ENCODE peak calls at places on chromosome 20, in six cellular contexts. W is spleen, T is adipocyte, B is right lobe of liver, O is iPS DF 6.9, E is uterus. H is an unnamed sample. For H3K4me1, the result is how much of the 10 kb centered on the place peaks cover.

GRCh38 chr20:9218412-9219001 is 149.6 kb downstream of the PLCB4 start:
- DNase-seq in O (no peak), E (peak), B (no peak), T (no peak), W (no peak), H (no peak)

GRCh38 chr20:19991826-19992225 is 25.3 kb upstream of the NAA20 start:
- DNase-seq in E (no peak), W (no peak), T (no peak), O (no peak), B (no peak), H (no peak)

GRCh38 chr20:10724774-10725173 is 51.0 kb upstream of the JAG1 start:
- DNase-seq in E (no peak), T (no peak), B (no peak), O (no peak), W (no peak), H (no peak)

GRCh38 chr20:51456511-51457280 is 85.8 kb downstream of the NFATC2 start:
- DNase-seq in O (no peak), B (peak), T (peak), W (peak), E (peak), H (peak)

GRCh38 chr20:53028337-53029007 is 56.3 kb downstream of the TSHZ2 start:
- DNase-seq in W (no peak), T (no peak), B (no peak), E (no peak), O (no peak), H (no peak)

GRCh38 chr20:58717278-58718091 is 24.9 kb downstream of the NPEPL1 start:
- DNase-seq in B (peak), W (no peak), T (no peak), O (no peak), E (peak), H (no peak)

GRCh38 chr20:52675414-52675813 is 296.7 kb upstream of the TSHZ2 start:
- DNase-seq in O (no peak), B (no peak), T (no peak), E (no peak), W (no peak), H (no peak)

GRCh38 chr20:33521461-33521860 is 31.6 kb downstream of the CBFA2T2 start:
- DNase-seq in E (no peak), W (no peak), T (no peak), B (no peak), O (no peak), H (no peak)

GRCh38 chr20:61556116-61556515 is 304.1 kb downstream of the CDH4 start:
- DNase-seq in O (no peak), E (no peak), B (peak), T (peak), W (no peak), H (no peak)

GRCh38 chr20:1819311-1820136 is 75.7 kb upstream of the SIRPA start:
- DNase-seq in T (no peak), W (no peak), E (no peak), O (no peak), B (no peak), H (no peak)

GRCh38 chr20:46010491-46011405 is 2.0 kb downstream of the MMP9 start:
- DNase-seq in E (no peak), W (peak), B (no peak), T (no peak), O (no peak), H (peak)

GRCh38 chr20:51803157-51803854 is 985 bp upstream of the SALL4 start:
- DNase-seq in T (no peak), O (no peak), W (no peak), B (no peak), E (no peak), H (no peak)

GRCh38 chr20:23700931-23701330 is 12.1 kb upstream of the CST4 start:
- DNase-seq in T (no peak), O (no peak), E (no peak), W (no peak), B (no peak), H (no peak)

GRCh38 chr20:25356294-25356933 is 34.2 kb downstream of the ABHD12 start:
- DNase-seq in O (peak), T (no peak), W (no peak), E (no peak), B (no peak), H (no peak)

GRCh38 chr20:56222201-56222600 is 26.3 kb upstream of the MC3R start:
- DNase-seq in B (no peak), W (no peak), T (no peak), E (no peak), O (no peak), H (no peak)

GRCh38 chr20:16476032-16476431 is 97.2 kb downstream of the KIF16B start:
- DNase-seq in T (peak), W (no peak), E (no peak), B (no peak), O (no peak), H (no peak)

GRCh38 chr20:34579936-34580587 is 21.5 kb downstream of the MAP1LC3A start:
- DNase-seq in W (no peak), B (no peak), E (no peak), T (peak), O (no peak), H (no peak)

GRCh38 chr20:56626367-56627121 is 2.6 kb upstream of the TFAP2C start:
- DNase-seq in E (no peak), W (no peak), B (no peak), T (peak), O (no peak), H (no peak)

GRCh38 chr20:7392551-7392950 is 547.7 kb downstream of the HAO1 start:
- DNase-seq in T (no peak), O (no peak), E (no peak), W (no peak), B (no peak), H (no peak)

GRCh38 chr20:46346770-46347169 is 38.5 kb upstream of the CDH22 start:
- DNase-seq in W (no peak), E (no peak), T (no peak), B (no peak), O (no peak), H (no peak)

GRCh38 chr20:17524551-17524950 is 6.6 kb downstream of the BFSP1 start:
- DNase-seq in W (no peak), T (no peak), O (no peak), E (no peak), B (no peak), H (no peak)

GRCh38 chr20:41178904-41179432 is 41.6 kb downstream of the PLCG1 start:
- DNase-seq in B (no peak), W (peak), E (peak), T (no peak), O (no peak), H (peak)

GRCh38 chr20:53642196-53643030 is 48.8 kb upstream of the ZNF217 start:
- DNase-seq in W (no peak), T (peak), O (no peak), B (peak), E (no peak), H (no peak)

GRCh38 chr20:52291109-52291508 is 99.5 kb upstream of the ZFP64 start:
- DNase-seq in B (no peak), T (no peak), W (no peak), E (no peak), O (no peak), H (no peak)

GRCh38 chr20:13280609-13281324 is 59.7 kb downstream of the ISM1 start:
- DNase-seq in E (no peak), W (no peak), B (no peak), O (no peak), T (no peak), H (no peak)

GRCh38 chr20:56285496-56285895 is 37.0 kb downstream of the MC3R start:
- DNase-seq in O (no peak), T (no peak), W (no peak), E (no peak), B (no peak), H (no peak)

GRCh38 chr20:56202493-56203077 is 45.9 kb upstream of the MC3R start:
- DNase-seq in B (no peak), T (peak), W (no peak), E (no peak), O (no peak), H (no peak)

GRCh38 chr20:39899881-39900280 is 789.2 kb downstream of the MAFB start:
- DNase-seq in W (no peak), B (no peak), O (peak), E (no peak), T (no peak), H (no peak)

GRCh38 chr20:57590485-57591288 is 29.5 kb downstream of the ZBP1 start:
- DNase-seq in O (no peak), B (peak), T (no peak), W (peak), E (no peak), H (peak)

GRCh38 chr20:1370548-1371110 is 22.2 kb downstream of the FKBP1A start:
- DNase-seq in W (no peak), T (no peak), E (no peak), B (no peak), O (no peak), H (no peak)

GRCh38 chr20:9617940-9618339 is 103.5 kb downstream of the LAMP5 start:
- DNase-seq in B (no peak), W (no peak), O (no peak), E (no peak), T (peak), H (no peak)

GRCh38 chr20:34069341-34070078 is 42.5 kb downstream of the EIF2S2 start:
- DNase-seq in T (peak), B (peak), E (peak), O (peak), W (no peak), H (peak)

GRCh38 chr20:24894967-24895366 is 54.1 kb upstream of the CST7 start:
- DNase-seq in B (no peak), E (no peak), O (no peak), W (no peak), T (no peak), H (no peak)

GRCh38 chr20:63505723-63506122 is 6.8 kb upstream of the EEF1A2 start:
- DNase-seq in E (no peak), O (no peak), T (no peak), W (peak), B (peak), H (no peak)

DNA sequence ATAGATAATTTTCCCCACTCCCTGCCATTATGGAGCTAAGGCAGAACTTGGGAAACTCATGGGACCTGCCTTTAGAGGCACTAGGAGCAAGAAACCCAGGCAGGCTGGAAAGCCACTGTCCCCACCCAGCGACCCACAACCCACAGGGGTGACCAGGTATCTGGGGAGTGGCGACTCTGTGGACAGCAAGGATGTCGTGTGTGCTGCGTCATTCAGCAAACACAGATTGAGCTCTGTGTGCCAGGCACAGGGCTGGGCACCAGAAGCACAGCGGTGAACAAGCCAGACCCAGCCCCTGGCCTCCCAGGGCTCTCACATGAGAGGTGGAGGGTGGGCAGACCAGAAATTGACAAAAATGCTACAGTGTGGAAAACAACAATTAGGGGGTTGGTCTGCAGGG is 27.7 kb downstream of the DLGAP4 start:
- DNase-seq in E (no peak), W (peak), B (no peak), O (no peak), T (no peak), H (no peak)
- H3K4me1 ChIP-seq in E (under half), W (under half), B (under half), O (under half), T (under half), H (under half)

GRCh38 chr20:38674178-38675133 is 49.8 kb upstream of the SLC32A1 start:
- DNase-seq in T (peak), W (peak), B (no peak), E (no peak), O (no peak), H (no peak)

GRCh38 chr20:38671701-38672292 is 52.5 kb upstream of the SLC32A1 start:
- DNase-seq in B (no peak), W (no peak), T (no peak), O (no peak), E (no peak), H (no peak)

GRCh38 chr20:38673731-38674177 is 50.5 kb upstream of the SLC32A1 start:
- DNase-seq in E (no peak), W (no peak), B (no peak), O (no peak), T (peak), H (no peak)

GRCh38 chr20:38672504-38672903 is 51.8 kb upstream of the SLC32A1 start:
- DNase-seq in W (no peak), T (no peak), E (no peak), B (no peak), O (no peak), H (no peak)

GRCh38 chr20:38673261-38673660 is 51.0 kb upstream of the SLC32A1 start:
- DNase-seq in W (no peak), O (no peak), E (no peak), T (no peak), B (no peak), H (no peak)
- H3K4me3 ChIP-seq in W (no peak), O (no peak), E (no peak), T (peak), B (no peak), H (no peak)

GRCh38 chr20:3843490-3843889 is 3.1 kb upstream of the MAVS start:
- DNase-seq in B (no peak), W (no peak), E (no peak), O (no peak), T (peak), H (no peak)

GRCh38 chr20:3848565-3848964 is 1.9 kb downstream of the MAVS start:
- DNase-seq in E (no peak), W (no peak), B (no peak), T (no peak), O (no peak), H (no peak)

GRCh38 chr20:3847419-3847940 is 846 bp downstream of the MAVS start:
- DNase-seq in E (no peak), O (no peak), T (no peak), W (no peak), B (no peak), H (no peak)

GRCh38 chr20:3846378-3846739 is 275 bp upstream of the MAVS start:
- DNase-seq in O (no peak), E (peak), W (no peak), B (no peak), T (no peak), H (no peak)

GRCh38 chr20:3846740-3847418 is at the start of gene MAVS:
- DNase-seq in E (peak), T (peak), B (peak), O (peak), W (peak), H (peak)
- H3K4me1 ChIP-seq in E (under half), T (under half), B (under half), O (under half), W (under half), H (under half)

DNA sequence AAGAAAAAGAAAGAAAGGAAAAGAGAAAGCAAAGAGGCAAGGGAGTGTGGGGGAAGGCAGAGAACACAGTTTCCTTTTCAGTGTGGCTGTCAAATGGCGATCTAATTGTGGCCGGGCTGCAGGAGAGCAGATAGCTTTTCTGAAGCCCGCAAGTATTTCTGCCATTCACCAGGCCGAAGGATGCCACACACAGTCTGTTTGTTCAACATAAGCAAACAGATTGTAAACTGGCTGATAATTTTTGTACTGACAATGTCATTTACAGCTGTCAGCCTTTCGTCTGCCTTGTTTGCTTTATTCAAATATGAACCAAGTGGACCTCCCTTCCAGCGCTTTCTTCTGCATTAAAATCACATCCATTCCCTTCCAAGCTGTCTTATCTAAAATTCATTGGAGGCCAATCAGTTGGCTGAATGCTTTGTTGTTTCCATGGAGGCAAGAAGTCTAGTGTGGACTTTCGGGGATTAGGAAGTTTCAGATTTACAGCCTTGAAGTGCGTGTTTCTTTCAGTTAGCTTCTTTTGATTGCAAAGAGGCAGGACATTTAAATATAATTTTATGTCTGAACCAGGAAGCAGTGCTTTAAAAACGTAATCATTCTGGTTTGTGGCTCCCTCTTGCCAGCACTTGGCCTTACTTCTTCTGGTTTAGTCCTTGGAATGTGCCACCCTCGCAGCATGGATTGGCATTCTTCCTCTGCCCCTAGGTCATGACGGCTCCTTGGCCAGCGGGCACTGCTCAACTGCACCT is 180.3 kb downstream of the FOXA2 start:
- DNase-seq in B (no peak), T (no peak), O (no peak), E (no peak), W (no peak), H (peak)
- H3K4me3 ChIP-seq in B (peak), T (peak), O (no peak), E (peak), W (peak), H (peak)

GRCh38 chr20:50378170-50379000 is 131.8 kb upstream of the PTPN1 start:
- DNase-seq in B (peak), T (no peak), W (no peak), E (no peak), O (no peak), H (no peak)
- H3K4me1 ChIP-seq in B (under half), T (under half), W (under half), E (under half), O (under half), H (half or more)

DNA sequence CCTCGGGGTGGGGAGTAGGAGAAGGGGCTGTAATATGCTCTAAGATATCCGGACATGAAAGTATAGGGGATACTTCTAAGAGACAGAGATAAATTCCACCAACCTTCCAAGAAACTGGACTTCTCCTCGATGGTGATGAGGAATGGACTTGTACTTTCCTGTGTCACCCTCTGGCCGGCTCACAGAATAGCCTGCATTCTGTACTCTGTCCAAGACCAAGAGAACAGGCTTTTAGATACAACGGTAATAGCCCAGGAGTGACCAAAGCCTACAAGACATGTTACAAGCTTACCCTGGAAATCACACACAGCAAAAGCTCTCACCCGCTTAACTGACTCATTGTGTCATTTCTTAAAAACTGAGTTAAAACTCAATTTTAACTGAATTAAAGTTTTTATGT is 69.3 kb upstream of the PTGIS start:
- DNase-seq in B (no peak), E (no peak), W (no peak), O (no peak), T (no peak), H (no peak)
- H3K4me3 ChIP-seq in B (no peak), E (no peak), W (no peak), O (no peak), T (no peak), H (no peak)

GRCh38 chr20:48749437-48749836 is 78.4 kb downstream of the PREX1 start:
- DNase-seq in B (no peak), W (no peak), E (no peak), O (no peak), T (no peak), H (no peak)
- H3K4me1 ChIP-seq in B (under half), W (half or more), E (under half), O (under half), T (under half), H (half or more)

DNA sequence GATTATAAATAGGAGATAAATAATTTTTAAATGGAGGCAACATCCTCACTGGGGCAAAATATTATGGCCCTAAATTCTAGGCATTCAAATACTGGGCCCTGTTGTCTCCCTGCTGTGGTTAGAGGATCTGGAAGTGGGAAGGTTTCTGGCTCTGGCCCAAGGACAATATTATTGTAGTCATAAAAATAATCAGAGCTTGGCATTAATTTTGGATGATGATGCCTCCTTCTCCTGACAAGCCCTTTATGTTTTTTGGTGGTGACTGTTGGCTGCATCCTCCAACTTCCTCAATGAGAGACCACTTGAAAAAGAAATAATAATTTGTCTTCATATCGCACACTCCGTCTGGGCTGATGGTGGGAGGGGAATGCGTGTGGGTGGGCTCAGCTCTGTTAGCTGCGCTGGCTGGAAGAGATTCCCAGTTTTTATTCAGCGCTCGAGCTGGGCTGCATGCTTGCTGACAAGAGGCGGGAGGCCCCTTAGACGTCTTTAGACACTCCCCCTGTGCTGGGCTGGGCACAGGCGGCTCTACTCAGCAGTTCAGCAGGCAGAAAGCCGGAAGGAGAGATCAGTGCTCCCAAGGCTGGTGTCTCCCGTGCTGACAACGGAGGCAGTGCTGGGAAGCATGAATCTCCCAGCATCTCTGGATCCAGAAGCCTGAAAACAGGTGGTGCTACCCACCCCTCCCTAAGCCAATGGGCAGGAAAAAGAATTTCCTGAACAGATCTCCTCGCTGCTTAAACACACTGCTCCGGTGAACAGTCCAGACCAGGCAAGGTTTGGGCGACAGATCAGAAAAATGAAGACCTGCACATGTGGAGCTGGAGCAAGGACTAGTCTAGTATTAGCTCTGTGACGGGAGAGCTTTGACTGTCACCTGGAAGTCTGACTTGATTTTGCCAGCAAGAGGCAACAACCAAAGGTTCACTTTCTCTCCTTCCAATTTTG is 97.7 kb downstream of the SYCP2 start:
- DNase-seq in T (peak), O (no peak), E (peak), B (no peak), W (peak), H (no peak)
- H3K4me3 ChIP-seq in T (no peak), O (no peak), E (no peak), B (no peak), W (no peak), H (peak)

GRCh38 chr20:44586289-44586911 is 4.0 kb downstream of the PKIG start:
- DNase-seq in W (peak), E (no peak), O (no peak), B (no peak), T (no peak), H (no peak)
- H3K4me1 ChIP-seq in W (half or more), E (under half), O (under half), B (under half), T (under half), H (under half)

DNA sequence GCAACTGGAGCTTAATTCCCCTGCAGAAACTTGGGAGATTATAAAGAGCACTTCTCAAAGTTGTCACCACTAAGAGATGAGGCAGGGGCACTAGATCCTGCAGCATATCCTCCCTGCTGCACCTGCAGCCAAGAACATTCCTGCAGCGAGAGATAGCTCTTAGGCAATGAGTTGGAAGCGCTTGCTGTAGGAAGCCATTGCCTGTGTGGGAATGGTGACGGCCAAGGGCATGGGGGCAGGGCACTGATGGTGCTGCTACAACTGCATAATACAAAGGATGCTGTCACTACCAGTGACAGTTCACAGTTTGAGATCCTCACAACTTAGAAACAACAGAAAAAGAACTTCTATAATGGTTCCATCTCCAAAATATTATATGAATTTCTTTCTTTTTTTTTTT is 89.9 kb downstream of the CDS2 start:
- DNase-seq in B (peak), E (no peak), W (no peak), O (no peak), T (no peak), H (no peak)
- H3K4me3 ChIP-seq in B (no peak), E (no peak), W (no peak), O (no peak), T (no peak), H (no peak)